ENCODE peak calls at places on chromosomes 12 and 14, in four cellular contexts. B, Q, S and X are unnamed samples.

GRCh38 chr12:31326689-31327659 is 1.0 kb upstream of the SINHCAF start:
- DNase-seq in B (no peak), Q (peak), S (peak), X (no peak)

GRCh38 chr14:33566082-33566481 is 384.8 kb downstream of the EGLN3 start:
- DNase-seq in B (no peak), Q (no peak), S (no peak), X (no peak)

GRCh38 chr12:121939190-121939589 is 20.8 kb downstream of the CFAP251 start:
- DNase-seq in B (peak), Q (no peak), S (no peak), X (no peak)

GRCh38 chr12:3950714-3951320 is 77.6 kb upstream of the PARP11 start:
- DNase-seq in B (no peak), Q (no peak), S (no peak), X (no peak)

GRCh38 chr14:42140831-42141279 is 534.2 kb downstream of the LRFN5 start:
- DNase-seq in B (no peak), Q (peak), S (peak), X (no peak)

GRCh38 chr14:101965796-101966718 is 1.7 kb downstream of the DYNC1H1 start:
- DNase-seq in B (no peak), Q (no peak), S (peak), X (no peak)

GRCh38 chr14:98897605-98898309 is 374.2 kb downstream of the BCL11B start:
- DNase-seq in B (no peak), Q (no peak), S (no peak), X (no peak)

GRCh38 chr12:52618866-52619265 is 507 bp upstream of the KRT73 start:
- DNase-seq in B (no peak), Q (no peak), S (no peak), X (no peak)

GRCh38 chr12:109740694-109741245 is 27.1 kb downstream of the FAM222A start:
- DNase-seq in B (no peak), Q (no peak), S (no peak), X (no peak)

GRCh38 chr14:81392976-81393643 is 7.0 kb downstream of the STON2 start:
- DNase-seq in B (no peak), Q (no peak), S (no peak), X (no peak)

GRCh38 chr12:57340104-57340503 is 89.1 kb upstream of the STAC3 start:
- DNase-seq in B (no peak), Q (peak), S (peak), X (no peak)

GRCh38 chr12:122788387-122788786 is 14.0 kb downstream of the CCDC62 start:
- DNase-seq in B (no peak), Q (peak), S (peak), X (no peak)

GRCh38 chr14:79916281-79916680 is 295.0 kb downstream of the DIO2 start:
- DNase-seq in B (no peak), Q (no peak), S (no peak), X (no peak)

GRCh38 chr12:10672231-10672868 is 1.5 kb downstream of the STYK1 start:
- DNase-seq in B (no peak), Q (no peak), S (no peak), X (peak)

GRCh38 chr14:52033131-52033642 is 35.7 kb downstream of the NID2 start:
- DNase-seq in B (no peak), Q (no peak), S (peak), X (no peak)

GRCh38 chr14:70886421-70887206 is 20.6 kb upstream of the PCNX1 start:
- DNase-seq in B (peak), Q (no peak), S (no peak), X (peak)

GRCh38 chr14:65287264-65288131 is 125.0 kb upstream of the FUT8 start:
- DNase-seq in B (peak), Q (no peak), S (no peak), X (peak)

GRCh38 chr12:15356831-15357456 is 34.6 kb downstream of the PTPRO start:
- DNase-seq in B (peak), Q (no peak), S (no peak), X (no peak)

GRCh38 chr12:21823581-21823980 is 49.1 kb upstream of the KCNJ8 start:
- DNase-seq in B (no peak), Q (no peak), S (no peak), X (no peak)

GRCh38 chr14:20477211-20477876 is 8.1 kb downstream of the PNP start:
- DNase-seq in B (no peak), Q (peak), S (peak), X (peak)

GRCh38 chr14:103142903-103143302 is 19.6 kb downstream of the TNFAIP2 start:
- DNase-seq in B (no peak), Q (no peak), S (no peak), X (no peak)

GRCh38 chr12:106108187-106108816 is 30.5 kb downstream of the NUAK1 start:
- DNase-seq in B (no peak), Q (peak), S (peak), X (no peak)

GRCh38 chr14:89225607-89226006 is 191.4 kb downstream of the FOXN3 start:
- DNase-seq in B (no peak), Q (no peak), S (no peak), X (peak)

GRCh38 chr12:89333564-89334252 is 18.6 kb downstream of the DUSP6 start:
- DNase-seq in B (peak), Q (no peak), S (no peak), X (peak)

GRCh38 chr14:104432611-104433231 is 146.8 kb upstream of the C14orf180 start:
- DNase-seq in B (no peak), Q (no peak), S (no peak), X (no peak)

GRCh38 chr12:102954143-102954542 is 3.3 kb upstream of the ASCL1 start:
- DNase-seq in B (no peak), Q (no peak), S (no peak), X (peak)

GRCh38 chr12:66203820-66204219 is 14.8 kb downstream of the IRAK3 start:
- DNase-seq in B (no peak), Q (no peak), S (no peak), X (peak)

GRCh38 chr14:68775614-68776126 is 17.2 kb downstream of the ZFP36L1 start:
- DNase-seq in B (no peak), Q (no peak), S (no peak), X (no peak)
- TF ChIP-seq CTCF in B (peak), Q (no peak), S (peak), X (peak)

DNA sequence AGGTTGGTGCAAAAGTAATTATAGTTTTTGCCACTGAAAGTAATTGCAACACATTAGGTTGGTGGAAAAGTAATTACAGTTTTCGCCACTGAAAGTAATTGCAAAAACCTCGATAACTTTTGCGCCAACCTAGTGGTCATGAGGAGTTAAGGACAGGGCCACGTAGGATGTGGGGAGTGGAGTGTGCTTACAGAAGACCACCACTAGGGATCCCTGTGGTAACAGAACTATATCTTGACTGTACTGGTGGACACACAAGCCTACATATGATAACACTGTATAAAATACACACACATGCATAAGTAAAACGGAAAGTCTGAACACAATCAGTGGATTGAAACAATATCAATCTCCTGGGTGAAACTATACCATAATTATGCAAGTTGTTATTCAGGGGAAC is 187.4 kb upstream of the ABCD2 start:
- DNase-seq in B (peak), Q (peak), S (peak), X (peak)
- TF ChIP-seq CTCF in B (no peak), Q (peak), S (peak), X (peak)

DNA sequence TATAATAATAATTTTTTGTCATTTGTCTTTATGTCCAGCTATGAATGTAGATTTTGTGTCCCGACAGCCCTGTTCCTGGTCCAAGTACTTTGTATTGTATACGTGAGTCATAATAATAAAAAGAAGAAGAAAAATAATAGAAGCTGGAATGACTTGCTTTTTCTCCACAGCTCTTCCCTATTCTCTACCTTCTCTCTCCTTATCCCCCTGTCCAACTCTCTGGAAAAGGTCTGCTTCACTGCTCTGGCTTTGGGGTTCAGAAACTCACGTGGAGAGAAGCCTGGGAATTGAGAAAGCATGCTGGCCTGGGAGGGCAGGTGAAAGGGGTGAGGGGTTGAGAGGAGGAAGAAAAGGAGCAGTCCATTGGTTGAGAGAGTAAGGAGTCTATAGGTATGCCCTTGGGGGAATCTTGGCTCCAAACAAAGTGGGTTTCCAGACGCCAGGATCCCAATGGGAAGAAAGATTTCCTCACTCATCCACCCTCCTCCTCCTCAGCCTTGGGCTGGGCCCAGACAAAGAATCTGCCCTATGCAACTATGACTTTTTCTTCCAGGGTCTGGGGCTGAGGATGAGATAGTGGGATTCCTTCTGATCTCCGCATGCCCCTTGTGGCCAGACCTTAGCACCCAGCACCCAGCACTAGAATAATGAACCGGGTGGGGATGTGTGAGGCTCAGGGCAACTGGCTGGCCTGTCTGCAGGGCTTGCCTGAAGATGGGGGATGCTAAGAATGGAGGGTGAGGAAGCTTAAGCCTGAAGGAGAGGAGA is 4.0 kb downstream of the HOXC8 start:
- DNase-seq in B (no peak), Q (no peak), S (no peak), X (no peak)
- TF ChIP-seq CTCF in B (peak), Q (no peak), S (no peak), X (no peak)

GRCh38 chr14:56964885-56965284 is 154.6 kb upstream of the OTX2 start:
- DNase-seq in B (no peak), Q (no peak), S (no peak), X (no peak)
- TF ChIP-seq CTCF in B (no peak), Q (no peak), S (no peak), X (no peak)

GRCh38 chr12:130813436-130813835 is 25.6 kb downstream of the STX2 start:
- DNase-seq in B (peak), Q (no peak), S (no peak), X (no peak)
- TF ChIP-seq CTCF in B (peak), Q (no peak), S (no peak), X (no peak)

GRCh38 chr14:100117026-100117425 is 42.4 kb downstream of the DEGS2 start:
- DNase-seq in B (no peak), Q (no peak), S (no peak), X (no peak)

GRCh38 chr14:100116134-100116533 is 43.3 kb downstream of the DEGS2 start:
- DNase-seq in B (no peak), Q (no peak), S (no peak), X (no peak)

GRCh38 chr14:100115726-100116125 is 43.7 kb downstream of the DEGS2 start:
- DNase-seq in B (no peak), Q (no peak), S (no peak), X (no peak)

GRCh38 chr14:100114109-100114765 is 45.2 kb downstream of the DEGS2 start:
- DNase-seq in B (no peak), Q (no peak), S (no peak), X (no peak)

DNA sequence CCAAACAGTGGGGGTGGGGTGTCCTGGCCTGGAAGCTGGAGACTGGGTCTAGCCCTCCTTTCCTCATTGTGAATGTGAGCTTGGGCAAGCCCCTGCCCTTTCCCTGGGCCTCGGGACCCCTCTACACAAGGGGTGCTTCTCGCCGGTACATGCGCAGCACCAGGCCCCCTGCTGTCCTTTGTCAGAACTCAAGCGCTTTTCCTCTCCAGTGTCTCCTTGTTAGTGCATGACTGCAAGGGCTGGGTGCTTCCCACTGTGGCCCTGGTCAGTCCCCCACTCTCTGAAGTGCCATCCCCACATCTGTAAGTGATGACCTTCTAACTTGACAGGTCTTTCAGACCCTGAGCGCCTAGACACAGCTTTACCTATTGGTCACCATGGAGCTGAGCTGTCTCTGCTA is 44.2 kb downstream of the DEGS2 start:
- DNase-seq in B (no peak), Q (no peak), S (no peak), X (no peak)
- TF ChIP-seq CTCF in B (no peak), Q (no peak), S (no peak), X (no peak)

GRCh38 chr14:91501951-91502930 is 7.9 kb downstream of the PPP4R3A start:
- DNase-seq in B (no peak), Q (no peak), S (no peak), X (no peak)
- TF ChIP-seq CTCF in B (no peak), Q (no peak), S (no peak), X (no peak)

GRCh38 chr12:68018315-68018714 is 29.1 kb downstream of the IFNG-AS1 start:
- DNase-seq in B (no peak), Q (no peak), S (no peak), X (no peak)

GRCh38 chr12:68012712-68013111 is 23.5 kb downstream of the IFNG-AS1 start:
- DNase-seq in B (peak), Q (no peak), S (no peak), X (no peak)

GRCh38 chr12:68020049-68020448 is 30.8 kb downstream of the IFNG-AS1 start:
- DNase-seq in B (no peak), Q (no peak), S (no peak), X (no peak)

GRCh38 chr12:68013181-68013580 is 23.9 kb downstream of the IFNG-AS1 start:
- DNase-seq in B (no peak), Q (no peak), S (no peak), X (no peak)

GRCh38 chr12:68016136-68016535 is 26.9 kb downstream of the IFNG-AS1 start:
- DNase-seq in B (no peak), Q (no peak), S (no peak), X (no peak)
- TF ChIP-seq CTCF in B (no peak), Q (no peak), S (no peak), X (no peak)